ENCODE peak calls at places on chromosomes 16 and 17, in five cellular contexts. C is HFF-Myc; T is stimulated activated CD8-positive, alpha-beta memory T cell treated with anti-CD3 and anti-CD28 coated beads, Interleukin-15, amount 100 ng/mL, for 24 hours; Q is COR-L47; O is SK-MEL-5. E is an unnamed sample.

GRCh38 chr17:44541884-44542581 is 15.3 kb upstream of the FZD2 start:
- DNase-seq in T (no peak), C (no peak), Q (no peak), O (no peak), E (no peak)

GRCh38 chr17:73420897-73421296 is 109.1 kb upstream of the CDC42EP4 start:
- DNase-seq in C (no peak), Q (no peak), O (peak; percentile 83), T (no peak), E (no peak)

GRCh38 chr17:927611-928461 is 51.7 kb downstream of the NXN start:
- DNase-seq in Q (peak; percentile 16), T (no peak), C (no peak), O (no peak), E (no peak)

GRCh38 chr17:18332909-18333489 is 17.9 kb downstream of the SMCR8 start:
- DNase-seq in Q (no peak), O (no peak), T (no peak), C (no peak), E (no peak)

GRCh38 chr17:58040386-58040785 is 33.3 kb upstream of the SRSF1 start:
- DNase-seq in T (no peak), C (no peak), O (no peak), Q (no peak), E (no peak)

GRCh38 chr17:68512967-68513474 is 791 bp downstream of the PRKAR1A start:
- DNase-seq in O (peak; percentile 91), C (no peak), T (no peak), Q (no peak), E (no peak)

GRCh38 chr16:48383877-48384304 is 1.3 kb downstream of the SIAH1 start:
- DNase-seq in C (no peak), T (no peak), O (peak; percentile 43), Q (no peak), E (no peak)

GRCh38 chr17:40852378-40852777 is 14.6 kb downstream of the KRT12 start:
- DNase-seq in Q (no peak), C (no peak), O (no peak), T (no peak), E (no peak)

GRCh38 chr17:8072727-8073461 is 14.6 kb downstream of the ALOX12B start:
- DNase-seq in C (no peak), O (no peak), T (no peak), Q (no peak), E (no peak)

GRCh38 chr17:67746704-67747571 is 29.2 kb downstream of the NOL11 start:
- DNase-seq in Q (no peak), C (no peak), T (no peak), O (no peak), E (no peak)

GRCh38 chr17:74085434-74085833 is 118.0 kb upstream of the RPL38 start:
- DNase-seq in C (no peak), T (no peak), Q (no peak), O (peak; percentile 53), E (no peak)

GRCh38 chr16:21590791-21591190 is 8.6 kb upstream of the METTL9 start:
- DNase-seq in C (no peak), Q (no peak), O (no peak), T (no peak), E (no peak)

GRCh38 chr16:89918453-89919347 is at the start of gene MC1R:
- DNase-seq in O (peak; percentile 72), Q (peak; percentile 40), C (no peak), T (no peak), E (no peak)

GRCh38 chr17:48970224-48970623 is 1.8 kb upstream of the GIP start:
- DNase-seq in C (no peak), Q (peak; percentile 16), O (no peak), T (no peak), E (no peak)

GRCh38 chr16:70769761-70770160 is 31.2 kb downstream of the VAC14 start:
- DNase-seq in T (no peak), O (no peak), Q (no peak), C (no peak), E (no peak)

GRCh38 chr17:43834106-43834505 is 1.2 kb upstream of the MPP3 start:
- DNase-seq in C (peak; percentile 31), O (no peak), Q (peak; percentile 33), T (no peak), E (no peak)

GRCh38 chr16:2919511-2920255 is 8.0 kb downstream of the FLYWCH1 start:
- DNase-seq in O (peak; percentile 75), C (peak; percentile 75), T (no peak), Q (peak; percentile 58), E (no peak)

GRCh38 chr17:63609820-63610573 is 9.3 kb downstream of the TACO1 start:
- DNase-seq in T (no peak), O (no peak), C (no peak), Q (no peak), E (no peak)

GRCh38 chr17:74037320-74037719 is 166.2 kb upstream of the RPL38 start:
- DNase-seq in Q (peak; percentile 84), O (peak; percentile 40), C (no peak), T (no peak), E (no peak)

GRCh38 chr16:88652763-88653065 is 1.9 kb upstream of the CYBA start:
- DNase-seq in T (no peak), Q (no peak), C (no peak), O (no peak), E (no peak)

E was measured in GOT3.